ENCODE peak calls at places on chromosomes 2 and 18, in ten cellular contexts. M is NCI-H748 treated with DMSO at 0.1 percent for 48 hours; S is DMS 273 treated with DMSO at 0.1 percent for 48 hours; U is astrocyte of the spinal cord; H is Peyer's patch; X is left ventricle myocardium inferior; P is naive thymus-derived CD4-positive, alpha-beta T cell; Z is cardiac fibroblast; Q is stimulated activated CD4-positive, alpha-beta T cell treated with anti-CD3 and anti-CD28 coated beads, Interleukin-15, amount 100 ng/mL, for 24 hours; L is activated CD4-positive, alpha-beta T cell treated with anti-CD3 and anti-CD28 coated beads for 36 hours. C is an unnamed sample.

GRCh38 chr18:36399055-36399454 is 101.5 kb downstream of the FHOD3 start:
- DNase-seq in M (no peak), S (no peak), U (no peak), H (no peak), X (no peak), P (no peak), Z (no peak), Q (no peak), L (no peak), C (no peak)

GRCh38 chr18:7897119-7897518 is 330.0 kb downstream of the PTPRM start:
- DNase-seq in M (no peak), S (no peak), U (no peak), H (no peak), X (no peak), P (no peak), Z (peak; percentile 32), Q (no peak), L (no peak), C (peak; percentile 38)

GRCh38 chr2:27377618-27378095 is 2.9 kb downstream of the ZNF513 start:
- DNase-seq in M (no peak), S (no peak), U (no peak), H (peak; percentile 49), X (no peak), P (no peak), Z (no peak), Q (no peak), L (no peak), C (no peak)

GRCh38 chr18:74623047-74623816 is 25.6 kb downstream of the ZNF407 start:
- DNase-seq in M (no peak), S (no peak), U (no peak), H (no peak), X (no peak), P (peak; percentile 16), Z (peak; percentile 33), Q (peak; percentile 31), L (peak; percentile 47), C (no peak)

GRCh38 chr2:48417843-48418838 is 111.8 kb upstream of the STON1 start:
- DNase-seq in M (no peak), S (no peak), U (no peak), H (no peak), X (no peak), P (no peak), Z (no peak), Q (no peak), L (no peak), C (no peak)

GRCh38 chr2:186852508-186852907 is 3.5 kb upstream of the ZSWIM2 start:
- DNase-seq in M (peak; percentile 32), S (no peak), U (no peak), H (no peak), X (no peak), P (no peak), Z (no peak), Q (no peak), L (no peak), C (no peak)

GRCh38 chr18:55588876-55589595 is 1.0 kb upstream of the TCF4 start:
- DNase-seq in M (peak; percentile 82), S (no peak), U (peak; percentile 53), H (no peak), X (no peak), P (no peak), Z (no peak), Q (no peak), L (no peak), C (peak; percentile 38)

GRCh38 chr2:86028763-86029381 is 76.8 kb downstream of the POLR1A start:
- DNase-seq in M (no peak), S (no peak), U (no peak), H (no peak), X (peak; percentile 94), P (no peak), Z (peak; percentile 63), Q (no peak), L (no peak), C (no peak)

GRCh38 chr2:190996338-190996946 is 17.5 kb downstream of the STAT1 start:
- DNase-seq in M (no peak), S (no peak), U (no peak), H (no peak), X (peak; percentile 18), P (peak; percentile 34), Z (peak; percentile 53), Q (no peak), L (no peak), C (peak; percentile 32)

GRCh38 chr2:129754831-129755230 is 224.6 kb upstream of the RAB6C start:
- DNase-seq in M (no peak), S (no peak), U (no peak), H (no peak), X (no peak), P (no peak), Z (no peak), Q (no peak), L (no peak), C (no peak)

GRCh38 chr2:240597054-240597418 is 10.5 kb downstream of the CAPN10 start:
- DNase-seq in M (no peak), S (no peak), U (no peak), H (peak; percentile 36), X (peak; percentile 15), P (no peak), Z (no peak), Q (peak; percentile 0), L (no peak), C (no peak)

GRCh38 chr18:26159353-26159752 is 25.7 kb downstream of the PSMA8 start:
- DNase-seq in M (peak; percentile 16), S (peak; percentile 5), U (no peak), H (no peak), X (no peak), P (no peak), Z (peak; percentile 22), Q (no peak), L (no peak), C (peak; percentile 1)

GRCh38 chr18:33560686-33561370 is 17.2 kb upstream of the ASXL3 start:
- DNase-seq in M (peak; percentile 65), S (no peak), U (peak; percentile 25), H (no peak), X (no peak), P (no peak), Z (peak; percentile 45), Q (no peak), L (no peak), C (peak; percentile 54)

GRCh38 chr18:55546873-55547704 is 40.9 kb downstream of the TCF4 start:
- DNase-seq in M (peak; percentile 39), S (no peak), U (peak; percentile 86), H (no peak), X (no peak), P (no peak), Z (peak; percentile 65), Q (no peak), L (no peak), C (peak; percentile 89)

GRCh38 chr2:218559021-218559420 is 9.1 kb downstream of the USP37 start:
- DNase-seq in M (no peak), S (no peak), U (no peak), H (no peak), X (no peak), P (no peak), Z (no peak), Q (no peak), L (no peak), C (no peak)

GRCh38 chr2:169849710-169850109 is 22.5 kb downstream of the UBR3 start:
- DNase-seq in M (no peak), S (no peak), U (no peak), H (no peak), X (no peak), P (no peak), Z (no peak), Q (no peak), L (no peak), C (no peak)

GRCh38 chr18:58287626-58288289 is 243.7 kb downstream of the NEDD4L start:
- DNase-seq in M (no peak), S (no peak), U (no peak), H (peak; percentile 67), X (no peak), P (no peak), Z (no peak), Q (no peak), L (no peak), C (no peak)

GRCh38 chr2:239818531-239819011 is 206.6 kb downstream of the NDUFA10 start:
- DNase-seq in M (no peak), S (no peak), U (no peak), H (peak; percentile 30), X (no peak), P (no peak), Z (no peak), Q (no peak), L (no peak), C (no peak)

GRCh38 chr2:158239271-158239670 is 137.6 kb downstream of the UPP2 start:
- DNase-seq in M (no peak), S (peak; percentile 26), U (no peak), H (no peak), X (no peak), P (no peak), Z (no peak), Q (no peak), L (no peak), C (no peak)

GRCh38 chr2:180910831-180911665 is 69.4 kb upstream of the UBE2E3 start:
- DNase-seq in M (no peak), S (no peak), U (no peak), H (peak; percentile 20), X (no peak), P (no peak), Z (peak; percentile 13), Q (no peak), L (no peak), C (no peak)

GRCh38 chr18:23547806-23548205 is 38.5 kb downstream of the NPC1 start:
- DNase-seq in M (no peak), S (no peak), U (peak; percentile 15), H (no peak), X (no peak), P (no peak), Z (no peak), Q (no peak), L (no peak), C (no peak)

GRCh38 chr2:9773905-9774239 is 69.4 kb upstream of the TAF1B start:
- DNase-seq in M (no peak), S (no peak), U (no peak), H (no peak), X (no peak), P (no peak), Z (no peak), Q (no peak), L (no peak), C (no peak)

GRCh38 chr2:83860320-83860719 is 598.8 kb downstream of the SUCLG1 start:
- DNase-seq in M (no peak), S (no peak), U (no peak), H (no peak), X (no peak), P (no peak), Z (no peak), Q (no peak), L (no peak), C (no peak)

GRCh38 chr2:164000171-164000570 is 264.4 kb upstream of the FIGN start:
- DNase-seq in M (no peak), S (no peak), U (peak; percentile 48), H (no peak), X (no peak), P (no peak), Z (peak; percentile 8), Q (no peak), L (no peak), C (peak; percentile 1)

GRCh38 chr2:78845786-78846185 is 179.7 kb upstream of the REG3G start:
- DNase-seq in M (no peak), S (no peak), U (no peak), H (no peak), X (no peak), P (no peak), Z (no peak), Q (no peak), L (no peak), C (no peak)

GRCh38 chr18:5146093-5146492 is 51.0 kb downstream of the AKAIN1 start:
- DNase-seq in M (no peak), S (no peak), U (no peak), H (no peak), X (no peak), P (no peak), Z (no peak), Q (no peak), L (no peak), C (no peak)

GRCh38 chr2:150234787-150235512 is 252.5 kb downstream of the RND3 start:
- DNase-seq in M (peak; percentile 36), S (peak; percentile 92), U (peak; percentile 84), H (no peak), X (no peak), P (no peak), Z (peak; percentile 72), Q (no peak), L (no peak), C (peak; percentile 36)

GRCh38 chr2:155842103-155842502 is 490.4 kb downstream of the NR4A2 start:
- DNase-seq in M (no peak), S (no peak), U (peak; percentile 29), H (no peak), X (no peak), P (no peak), Z (peak; percentile 7), Q (no peak), L (no peak), C (no peak)